ENCODE peak calls at places on chromosomes 7 and 10, in nine cellular contexts. One of them, this sample, is unnamed.

GRCh38 chr10:44675086-44675874 is 235.9 kb upstream of the TMEM72 start:
- DNase-seq in adrenal gland: no peak
- DNase-seq in NCI-H460: no peak
- DNase-seq in AG08396: no peak
- DNase-seq in pancreas: no peak
- DNase-seq in T-helper 2 cell: no peak
- DNase-seq in osteoblast: no peak
- DNase-seq in choroid plexus epithelial cell: peak
- DNase-seq in NCI-H1694: no peak
- DNase-seq in this sample: no peak

GRCh38 chr10:70850097-70850496 is 34.3 kb downstream of the SGPL1 start:
- DNase-seq in adrenal gland: no peak
- DNase-seq in NCI-H460: no peak
- DNase-seq in AG08396: no peak
- DNase-seq in pancreas: no peak
- DNase-seq in T-helper 2 cell: no peak
- DNase-seq in osteoblast: no peak
- DNase-seq in choroid plexus epithelial cell: no peak
- DNase-seq in NCI-H1694: no peak
- DNase-seq in this sample: no peak

GRCh38 chr10:77889277-77889903 is 37.2 kb downstream of the DLG5 start:
- DNase-seq in adrenal gland: peak
- DNase-seq in NCI-H460: no peak
- DNase-seq in AG08396: no peak
- DNase-seq in pancreas: peak
- DNase-seq in T-helper 2 cell: no peak
- DNase-seq in osteoblast: no peak
- DNase-seq in choroid plexus epithelial cell: no peak
- DNase-seq in NCI-H1694: no peak
- DNase-seq in this sample: no peak

GRCh38 chr7:80098795-80099194 is 35.8 kb upstream of the GNAI1 start:
- DNase-seq in adrenal gland: no peak
- DNase-seq in NCI-H460: no peak
- DNase-seq in AG08396: no peak
- DNase-seq in pancreas: no peak
- DNase-seq in T-helper 2 cell: no peak
- DNase-seq in osteoblast: no peak
- DNase-seq in choroid plexus epithelial cell: no peak
- DNase-seq in NCI-H1694: no peak
- DNase-seq in this sample: no peak

GRCh38 chr10:131475803-131476202 is 164.3 kb upstream of the TCERG1L start:
- DNase-seq in adrenal gland: no peak
- DNase-seq in NCI-H460: no peak
- DNase-seq in AG08396: no peak
- DNase-seq in pancreas: no peak
- DNase-seq in T-helper 2 cell: no peak
- DNase-seq in osteoblast: no peak
- DNase-seq in choroid plexus epithelial cell: no peak
- DNase-seq in NCI-H1694: no peak
- DNase-seq in this sample: no peak

GRCh38 chr10:44593952-44594351 is 209.1 kb upstream of the CXCL12 start:
- DNase-seq in adrenal gland: no peak
- DNase-seq in NCI-H460: no peak
- DNase-seq in AG08396: no peak
- DNase-seq in pancreas: peak
- DNase-seq in T-helper 2 cell: no peak
- DNase-seq in osteoblast: no peak
- DNase-seq in choroid plexus epithelial cell: no peak
- DNase-seq in NCI-H1694: no peak
- DNase-seq in this sample: no peak

GRCh38 chr7:112377607-112378006 is 72.7 kb upstream of the IFRD1 start:
- DNase-seq in adrenal gland: no peak
- DNase-seq in NCI-H460: no peak
- DNase-seq in AG08396: no peak
- DNase-seq in pancreas: no peak
- DNase-seq in T-helper 2 cell: no peak
- DNase-seq in osteoblast: no peak
- DNase-seq in choroid plexus epithelial cell: no peak
- DNase-seq in NCI-H1694: no peak
- DNase-seq in this sample: no peak

GRCh38 chr7:2637505-2638223 is 5.9 kb downstream of the TTYH3 start:
- DNase-seq in adrenal gland: peak
- DNase-seq in NCI-H460: no peak
- DNase-seq in AG08396: no peak
- DNase-seq in pancreas: no peak
- DNase-seq in T-helper 2 cell: no peak
- DNase-seq in osteoblast: no peak
- DNase-seq in choroid plexus epithelial cell: no peak
- DNase-seq in NCI-H1694: no peak
- DNase-seq in this sample: peak

GRCh38 chr10:871951-872403 is 59.5 kb downstream of the LARP4B start:
- DNase-seq in adrenal gland: no peak
- DNase-seq in NCI-H460: no peak
- DNase-seq in AG08396: no peak
- DNase-seq in pancreas: no peak
- DNase-seq in T-helper 2 cell: no peak
- DNase-seq in osteoblast: no peak
- DNase-seq in choroid plexus epithelial cell: no peak
- DNase-seq in NCI-H1694: no peak
- DNase-seq in this sample: no peak

This sample was measured in uterus.